ENCODE peak calls at places on chromosomes 13 and 19, in six cellular contexts. B, J, O, N, C and T are unnamed samples.

GRCh38 chr13:69264362-69265334 is 843.0 kb upstream of the ATXN8OS start:
- DNase-seq in C (no peak), O (no peak), B (no peak), N (no peak), J (no peak), T (no peak)

GRCh38 chr13:75803982-75804381 is 167.9 kb downstream of the LMO7 start:
- DNase-seq in C (no peak), O (no peak), N (no peak), J (no peak), B (no peak), T (no peak)

GRCh38 chr19:6556480-6556879 is 25.7 kb downstream of the TNFSF9 start:
- DNase-seq in J (no peak), B (no peak), O (no peak), C (no peak), N (peak), T (peak)

GRCh38 chr19:42130254-42130573 is 2.0 kb downstream of the POU2F2 start:
- DNase-seq in N (no peak), J (no peak), C (no peak), O (no peak), B (no peak), T (no peak)

GRCh38 chr19:35013047-35013819 is 13.1 kb downstream of the GRAMD1A start:
- DNase-seq in N (no peak), C (peak), O (no peak), B (peak), J (peak), T (peak)

GRCh38 chr13:76983676-76984075 is 8.2 kb upstream of the CLN5 start:
- DNase-seq in O (no peak), B (no peak), N (no peak), C (no peak), J (no peak), T (no peak)

GRCh38 chr13:85386424-85386823 is 412.8 kb downstream of the SLITRK6 start:
- DNase-seq in O (no peak), J (no peak), N (no peak), B (peak), C (no peak), T (no peak)

GRCh38 chr13:29707876-29708543 is 112.5 kb upstream of the SLC7A1 start:
- DNase-seq in B (peak), J (peak), O (no peak), C (peak), N (peak), T (no peak)

GRCh38 chr19:45676851-45677263 is 8.8 kb downstream of the GIPR start:
- DNase-seq in N (no peak), B (no peak), J (peak), O (no peak), C (peak), T (no peak)

GRCh38 chr19:42175952-42176648 is 41.4 kb downstream of the DEDD2 start:
- DNase-seq in N (no peak), B (peak), J (no peak), C (peak), O (no peak), T (no peak)

GRCh38 chr13:44237276-44237767 is 136.3 kb upstream of the SERP2 start:
- DNase-seq in C (no peak), N (peak), J (no peak), B (no peak), O (no peak), T (peak)

GRCh38 chr19:7348587-7349230 is at the start of gene ARHGEF18:
- DNase-seq in O (no peak), N (no peak), B (no peak), C (peak), J (no peak), T (peak)

GRCh38 chr13:114024603-114025431 is 50.9 kb upstream of the C13orf46 start:
- DNase-seq in O (no peak), J (no peak), N (no peak), C (no peak), B (no peak), T (peak)

GRCh38 chr13:108283110-108283509 is 13.6 kb downstream of the TNFSF13B start:
- DNase-seq in O (no peak), J (no peak), C (no peak), N (no peak), B (no peak), T (no peak)

GRCh38 chr13:99614465-99614885 is 113.2 kb downstream of the TM9SF2 start:
- DNase-seq in O (no peak), N (peak), B (no peak), C (no peak), J (peak), T (no peak)

GRCh38 chr13:46010148-46010547 is 42.4 kb downstream of the ZC3H13 start:
- DNase-seq in O (no peak), B (peak), C (no peak), J (no peak), N (no peak), T (no peak)

GRCh38 chr19:28466107-28467045 is 746.6 kb downstream of the UQCRFS1 start:
- DNase-seq in O (no peak), N (peak), C (peak), B (peak), J (peak), T (no peak)

GRCh38 chr13:26568132-26568815 is 10.8 kb downstream of the WASF3 start:
- DNase-seq in N (no peak), C (no peak), B (no peak), O (no peak), J (no peak), T (no peak)

GRCh38 chr19:38190061-38190460 is 34.0 kb downstream of the DPF1 start:
- DNase-seq in O (no peak), B (no peak), N (no peak), J (no peak), C (peak), T (no peak)

GRCh38 chr13:67023088-67023893 is 206.8 kb downstream of the PCDH9 start:
- DNase-seq in C (no peak), B (peak), J (peak), N (peak), O (no peak), T (no peak)

GRCh38 chr19:10227215-10227971 is 3.7 kb downstream of the S1PR2 start:
- DNase-seq in C (no peak), B (no peak), J (no peak), N (no peak), O (no peak), T (no peak)

GRCh38 chr13:94061316-94061715 is 418.2 kb downstream of the DCT start:
- DNase-seq in J (no peak), C (no peak), O (no peak), N (peak), B (no peak), T (no peak)

GRCh38 chr19:5693195-5694166 is 3.4 kb downstream of the RPL36 start:
- DNase-seq in N (no peak), O (no peak), J (no peak), C (peak), B (no peak), T (no peak)

GRCh38 chr19:21838646-21839045 is 2.7 kb upstream of the ZNF43 start:
- DNase-seq in N (no peak), C (no peak), O (no peak), J (no peak), B (no peak), T (no peak)

GRCh38 chr13:33218426-33218825 is 67.1 kb downstream of the STARD13 start:
- DNase-seq in O (no peak), J (no peak), N (peak), B (no peak), C (no peak), T (no peak)

GRCh38 chr13:76965759-76966421 is 17.6 kb downstream of the ACOD1 start:
- DNase-seq in N (peak), O (no peak), J (no peak), C (no peak), B (no peak), T (no peak)

GRCh38 chr13:95643814-95644598 is 500 bp downstream of the DZIP1 start:
- DNase-seq in N (peak), J (peak), O (no peak), C (peak), B (peak), T (peak)

GRCh38 chr13:51726446-51727185 is 77.3 kb downstream of the DHRS12 start:
- DNase-seq in N (no peak), J (no peak), O (no peak), C (no peak), B (no peak), T (no peak)

GRCh38 chr19:31352782-31353651 is 3.8 kb upstream of the TSHZ3 start:
- DNase-seq in B (peak), C (no peak), N (no peak), J (no peak), O (no peak), T (no peak)

GRCh38 chr13:97726664-97727235 is 226.7 kb upstream of the IPO5 start:
- DNase-seq in C (no peak), N (no peak), B (no peak), O (no peak), J (no peak), T (no peak)